ENCODE peak calls at places on chromosomes 13 and 19, in seven cellular contexts. O is breast epithelium, P is GM23338, K is K562, E is GM12891, W is prostate gland, C is SK-N-SH. Q is an unnamed sample.

GRCh38 chr13:67515895-67516294 is 285.8 kb upstream of the PCDH9 start:
- DNase-seq in O (no peak), P (no peak), K (no peak), E (no peak), W (no peak), C (no peak), Q (no peak)

GRCh38 chr13:112703935-112704633 is 14.2 kb downstream of the ATP11A start:
- DNase-seq in O (peak), P (no peak), K (peak), E (no peak), W (no peak), C (no peak), Q (no peak)

GRCh38 chr19:14972676-14973075 is 7.0 kb downstream of the SLC1A6 start:
- DNase-seq in O (no peak), P (no peak), K (no peak), E (no peak), W (no peak), C (peak), Q (no peak)

GRCh38 chr13:41145136-41145908 is 12.7 kb upstream of the KBTBD6 start:
- DNase-seq in O (no peak), P (no peak), K (no peak), E (no peak), W (no peak), C (no peak), Q (no peak)

GRCh38 chr13:109256866-109257760 is 529.3 kb downstream of the IRS2 start:
- DNase-seq in O (no peak), P (peak), K (no peak), E (no peak), W (peak), C (no peak), Q (no peak)

GRCh38 chr19:27758626-27759505 is 1454.1 kb downstream of the UQCRFS1 start:
- DNase-seq in O (no peak), P (no peak), K (no peak), E (no peak), W (no peak), C (no peak), Q (no peak)

GRCh38 chr13:84973661-84974060 is 825.6 kb downstream of the SLITRK6 start:
- DNase-seq in O (no peak), P (no peak), K (no peak), E (no peak), W (no peak), C (no peak), Q (no peak)

GRCh38 chr13:50122465-50122864 is 107.2 kb downstream of the KCNRG start:
- DNase-seq in O (no peak), P (peak), K (peak), E (no peak), W (no peak), C (no peak), Q (peak)

GRCh38 chr13:114311908-114312307 is 2.4 kb upstream of the CHAMP1 start:
- DNase-seq in O (no peak), P (no peak), K (no peak), E (no peak), W (no peak), C (no peak), Q (no peak)

GRCh38 chr19:44752816-44753618 is 4.5 kb downstream of the BCL3 start:
- DNase-seq in O (peak), P (peak), K (peak), E (peak), W (peak), C (peak), Q (peak)

GRCh38 chr13:110626510-110626909 is 11.2 kb downstream of the NAXD start:
- DNase-seq in O (no peak), P (no peak), K (no peak), E (no peak), W (no peak), C (no peak), Q (no peak)

GRCh38 chr13:99357149-99357596 is 50.0 kb upstream of the GPR183 start:
- DNase-seq in O (no peak), P (no peak), K (peak), E (no peak), W (no peak), C (no peak), Q (no peak)

GRCh38 chr19:40006273-40006691 is 9.4 kb downstream of the ZNF546 start:
- DNase-seq in O (no peak), P (no peak), K (peak), E (no peak), W (no peak), C (no peak), Q (no peak)

GRCh38 chr19:33868821-33869412 is 72.2 kb downstream of the KCTD15 start:
- DNase-seq in O (peak), P (peak), K (no peak), E (no peak), W (peak), C (peak), Q (no peak)

GRCh38 chr19:11480927-11481776 is at the start of gene ELAVL3:
- DNase-seq in O (no peak), P (peak), K (no peak), E (no peak), W (no peak), C (peak), Q (no peak)

GRCh38 chr13:34346626-34347025 is 528.7 kb downstream of the RFC3 start:
- DNase-seq in O (no peak), P (no peak), K (no peak), E (no peak), W (no peak), C (no peak), Q (no peak)

GRCh38 chr13:51605698-51606097 is 21.4 kb downstream of the WDFY2 start:
- DNase-seq in O (no peak), P (no peak), K (no peak), E (no peak), W (no peak), C (no peak), Q (no peak)

GRCh38 chr13:23941216-23941615 is 43.9 kb upstream of the C1QTNF9B start:
- DNase-seq in O (no peak), P (no peak), K (no peak), E (no peak), W (peak), C (no peak), Q (no peak)

DNA sequence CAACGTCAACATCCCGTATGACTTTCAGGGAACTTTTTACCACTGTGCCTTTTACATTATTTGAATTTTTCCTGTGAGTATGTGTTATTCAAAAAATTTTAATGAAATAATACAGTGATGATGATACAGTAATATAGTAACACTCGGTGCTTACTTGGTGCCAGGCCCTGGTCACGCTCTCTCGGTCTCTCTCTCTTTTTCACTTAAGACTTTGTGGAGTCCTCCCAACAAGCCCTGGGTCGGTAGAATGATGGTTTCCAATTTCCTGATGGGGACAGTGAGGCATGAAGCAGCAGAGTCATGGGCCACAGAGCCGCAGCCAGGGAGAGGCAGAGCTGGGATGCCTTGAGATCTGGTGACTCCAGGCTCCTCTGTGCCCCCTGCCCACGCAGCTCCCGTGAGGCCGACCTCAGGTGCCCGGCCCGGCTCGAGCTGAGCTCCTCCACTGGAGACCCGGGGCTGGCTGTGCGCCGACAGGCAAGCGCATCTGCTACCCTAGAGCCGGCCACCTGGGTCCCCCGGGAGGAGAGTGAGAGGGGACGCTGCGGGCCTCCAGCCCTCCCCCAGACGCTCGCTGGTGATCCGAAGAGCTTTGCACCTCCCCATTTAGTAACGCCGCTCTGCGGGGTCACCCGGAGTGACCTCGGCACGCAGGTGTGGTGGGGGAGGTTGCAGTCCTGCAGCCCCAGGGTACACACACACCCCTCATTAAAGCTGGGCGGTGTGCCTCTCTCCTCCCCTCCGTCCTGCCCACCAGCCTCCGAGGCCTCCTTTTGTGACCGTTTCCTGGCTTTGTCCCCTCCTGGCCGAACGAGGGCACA is 4.4 kb upstream of the SBK3 start:
- DNase-seq in O (no peak), P (peak), K (no peak), E (no peak), W (no peak), C (no peak), Q (no peak)
- TF ChIP-seq POLR2AphosphoS5 in O (no peak), P (no peak), K (no peak), E (no peak), W (no peak), C (no peak), Q (no peak)

GRCh38 chr13:104737713-104738112 is 1671.5 kb upstream of the SLC10A2 start:
- DNase-seq in O (no peak), P (no peak), K (no peak), E (no peak), W (no peak), C (no peak), Q (no peak)
- TF ChIP-seq POLR2AphosphoS5 in O (no peak), P (no peak), K (no peak), E (no peak), W (no peak), C (no peak), Q (no peak)

GRCh38 chr19:16520986-16521624 is 21.1 kb downstream of the CHERP start:
- DNase-seq in O (no peak), P (no peak), K (no peak), E (no peak), W (no peak), C (peak), Q (no peak)
- TF ChIP-seq POLR2AphosphoS5 in O (no peak), P (no peak), K (no peak), E (no peak), W (no peak), C (no peak), Q (peak)

DNA sequence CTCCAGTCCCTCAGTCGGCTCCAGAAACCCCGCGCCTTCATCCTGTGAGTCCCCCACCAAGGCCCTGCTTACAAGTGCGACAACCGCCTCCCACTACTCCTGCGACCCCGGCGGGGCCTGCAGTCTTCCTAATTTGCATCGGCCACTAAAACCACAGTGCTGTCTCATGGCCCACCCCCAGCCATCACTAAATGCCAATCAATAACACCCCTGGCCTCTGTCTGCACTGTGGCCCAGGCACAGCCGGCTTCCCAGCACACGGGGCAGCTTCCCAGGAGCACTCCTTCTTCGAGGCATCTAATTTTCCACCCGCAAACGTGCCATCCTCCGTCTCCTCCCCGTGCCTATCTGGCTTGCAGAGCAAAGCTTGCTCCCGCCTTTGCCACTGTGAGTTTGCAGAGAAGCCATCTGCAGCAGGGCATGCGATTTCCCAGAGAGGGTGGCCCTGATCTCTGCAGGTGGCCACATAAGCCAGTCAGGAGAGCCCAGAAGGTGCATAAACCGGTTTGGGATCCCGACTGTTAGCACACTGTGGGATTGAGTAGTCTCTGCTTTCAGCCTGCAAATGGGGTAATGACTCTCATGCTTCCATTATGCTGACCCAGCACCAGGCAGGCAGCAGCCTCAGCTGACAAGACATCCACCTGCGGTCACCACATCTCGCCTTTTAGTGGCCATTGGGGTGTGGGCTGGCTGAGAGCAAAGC is 34.0 kb upstream of the USE1 start:
- DNase-seq in O (no peak), P (peak), K (no peak), E (no peak), W (no peak), C (no peak), Q (no peak)
- TF ChIP-seq POLR2AphosphoS5 in O (no peak), P (no peak), K (no peak), E (no peak), W (no peak), C (no peak), Q (no peak)